ENCODE peak calls at places on chromosomes 16 and 17, in ten cellular contexts. A, S, L, V, W, G, Z, K, C and F are unnamed samples.

GRCh38 chr17:8066841-8067775 is 20.4 kb downstream of the ALOX12B start:
- DNase-seq in A (no peak), S (no peak), L (no peak), V (no peak), W (no peak), G (no peak), Z (no peak), K (no peak), C (no peak), F (no peak)

GRCh38 chr16:81521141-81521626 is 76.6 kb downstream of the CMIP start:
- DNase-seq in A (peak; percentile 16), S (no peak), L (peak; percentile 2), V (no peak), W (no peak), G (peak; percentile 77), Z (peak; percentile 74), K (peak; percentile 82), C (no peak), F (no peak)

GRCh38 chr17:74779948-74780400 is 3.8 kb upstream of the NAT9 start:
- DNase-seq in A (peak; percentile 56), S (no peak), L (no peak), V (peak; percentile 40), W (no peak), G (peak; percentile 84), Z (peak; percentile 63), K (peak; percentile 81), C (no peak), F (no peak)

GRCh38 chr16:20611350-20611902 is 35.3 kb upstream of the ACSM2B start:
- DNase-seq in A (peak; percentile 69), S (no peak), L (no peak), V (no peak), W (no peak), G (no peak), Z (peak; percentile 35), K (no peak), C (peak; percentile 29), F (no peak)

GRCh38 chr17:37650419-37651003 is 7.3 kb upstream of the DDX52 start:
- DNase-seq in A (peak; percentile 2), S (no peak), L (peak; percentile 16), V (no peak), W (peak; percentile 40), G (peak; percentile 12), Z (no peak), K (peak; percentile 20), C (no peak), F (peak; percentile 63)

GRCh38 chr16:54576776-54577175 is 290.2 kb upstream of the IRX3 start:
- DNase-seq in A (no peak), S (no peak), L (no peak), V (no peak), W (no peak), G (no peak), Z (no peak), K (no peak), C (no peak), F (no peak)

GRCh38 chr16:30566531-30566930 is 5.0 kb downstream of the ZNF688 start:
- DNase-seq in A (no peak), S (no peak), L (no peak), V (no peak), W (no peak), G (no peak), Z (no peak), K (no peak), C (no peak), F (no peak)

GRCh38 chr16:6131526-6132050 is 1034.0 kb upstream of the EEF2KMT start:
- DNase-seq in A (no peak), S (no peak), L (no peak), V (no peak), W (no peak), G (no peak), Z (peak; percentile 10), K (no peak), C (no peak), F (no peak)

GRCh38 chr16:50506543-50506937 is 41.7 kb upstream of the NKD1 start:
- DNase-seq in A (no peak), S (no peak), L (no peak), V (no peak), W (no peak), G (no peak), Z (no peak), K (no peak), C (no peak), F (no peak)

GRCh38 chr16:88566158-88566557 is 4.0 kb upstream of the ZC3H18 start:
- DNase-seq in A (no peak), S (no peak), L (no peak), V (no peak), W (peak; percentile 72), G (peak; percentile 79), Z (peak; percentile 8), K (peak; percentile 76), C (no peak), F (no peak)

GRCh38 chr17:8123695-8124349 is at the start of gene HES7:
- DNase-seq in A (no peak), S (no peak), L (no peak), V (no peak), W (no peak), G (peak; percentile 38), Z (no peak), K (no peak), C (no peak), F (no peak)

GRCh38 chr16:24890746-24891145 is 45.0 kb downstream of the SLC5A11 start:
- DNase-seq in A (no peak), S (no peak), L (no peak), V (no peak), W (no peak), G (no peak), Z (no peak), K (no peak), C (no peak), F (no peak)

GRCh38 chr16:67317853-67318252 is 8.7 kb downstream of the KCTD19 start:
- DNase-seq in A (no peak), S (no peak), L (no peak), V (no peak), W (no peak), G (no peak), Z (no peak), K (no peak), C (no peak), F (no peak)

GRCh38 chr16:8631373-8631772 is 9.9 kb downstream of the METTL22 start:
- DNase-seq in A (no peak), S (no peak), L (no peak), V (no peak), W (no peak), G (no peak), Z (no peak), K (no peak), C (no peak), F (no peak)

GRCh38 chr17:27551701-27552466 is 79.1 kb upstream of the LGALS9 start:
- DNase-seq in A (no peak), S (peak; percentile 54), L (no peak), V (no peak), W (no peak), G (no peak), Z (no peak), K (no peak), C (no peak), F (no peak)

GRCh38 chr17:44862278-44862914 is 14.7 kb downstream of the HIGD1B start:
- DNase-seq in A (no peak), S (no peak), L (no peak), V (no peak), W (no peak), G (no peak), Z (no peak), K (no peak), C (no peak), F (no peak)

GRCh38 chr16:27439273-27440018 is 37.5 kb downstream of the IL21R start:
- DNase-seq in A (no peak), S (no peak), L (no peak), V (peak; percentile 16), W (no peak), G (peak; percentile 2), Z (no peak), K (no peak), C (peak; percentile 2), F (no peak)

GRCh38 chr16:66746048-66746447 is 5.4 kb downstream of the DYNC1LI2 start:
- DNase-seq in A (no peak), S (no peak), L (no peak), V (no peak), W (no peak), G (no peak), Z (no peak), K (no peak), C (no peak), F (no peak)

GRCh38 chr17:7014995-7015586 is 2.7 kb downstream of the RNASEK start:
- DNase-seq in A (peak; percentile 49), S (no peak), L (no peak), V (no peak), W (peak; percentile 78), G (peak; percentile 86), Z (no peak), K (peak; percentile 93), C (no peak), F (peak; percentile 66)

GRCh38 chr17:73797594-73798110 is 153.4 kb upstream of the SDK2 start:
- DNase-seq in A (no peak), S (no peak), L (no peak), V (no peak), W (no peak), G (no peak), Z (no peak), K (no peak), C (no peak), F (no peak)

GRCh38 chr16:55760665-55761035 is 72.2 kb downstream of the CES1 start:
- DNase-seq in A (no peak), S (no peak), L (no peak), V (no peak), W (no peak), G (no peak), Z (no peak), K (no peak), C (peak; percentile 26), F (no peak)

GRCh38 chr17:40411821-40412220 is 5.9 kb downstream of the TOP2A start:
- DNase-seq in A (no peak), S (no peak), L (no peak), V (no peak), W (no peak), G (no peak), Z (no peak), K (no peak), C (no peak), F (no peak)

GRCh38 chr17:61205931-61206330 is 193.7 kb upstream of the TBX2 start:
- DNase-seq in A (no peak), S (no peak), L (no peak), V (no peak), W (no peak), G (no peak), Z (no peak), K (no peak), C (no peak), F (no peak)

GRCh38 chr16:68237243-68238028 is 1.5 kb upstream of the ESRP2 start:
- DNase-seq in A (peak; percentile 94), S (peak; percentile 91), L (peak; percentile 90), V (peak; percentile 84), W (peak; percentile 96), G (peak; percentile 95), Z (peak; percentile 93), K (peak; percentile 91), C (peak; percentile 98), F (peak; percentile 99)

GRCh38 chr17:42026821-42027539 is 7.1 kb downstream of the NKIRAS2 start:
- DNase-seq in A (no peak), S (no peak), L (no peak), V (no peak), W (no peak), G (no peak), Z (no peak), K (no peak), C (no peak), F (no peak)